ENCODE peak calls at places on chromosomes 3 and 15, in seven cellular contexts. K is H1, H is thoracic aorta, D is testis, V is astrocyte, O is tibial artery, B is PC-3. S is an unnamed sample. For H3K4me1, the result is how much of the 10 kb centered on the place peaks cover.

GRCh38 chr3:141412936-141413354 is 44.6 kb downstream of the ZBTB38 start:
- DNase-seq in D (peak), H (peak), K (no peak), V (peak), O (peak), B (no peak), S (peak)

GRCh38 chr3:122668930-122669730 is 11.5 kb upstream of the PARP14 start:
- DNase-seq in D (no peak), H (no peak), O (no peak), V (peak), B (peak), K (no peak), S (no peak)

GRCh38 chr15:78438595-78439285 is 724 bp downstream of the IREB2 start:
- DNase-seq in V (peak), O (no peak), H (no peak), K (no peak), B (no peak), D (peak), S (peak)

GRCh38 chr15:31235298-31236183 is 91.1 kb upstream of the KLF13 start:
- DNase-seq in V (peak), K (no peak), O (peak), D (peak), H (no peak), B (no peak), S (peak)

GRCh38 chr15:69956417-69956816 is 141.3 kb downstream of the TLE3 start:
- DNase-seq in O (no peak), H (no peak), V (no peak), K (no peak), B (no peak), D (no peak), S (no peak)

GRCh38 chr3:151558621-151559020 is 97.8 kb upstream of the IGSF10 start:
- DNase-seq in H (no peak), B (no peak), K (no peak), O (no peak), D (no peak), V (peak), S (no peak)

GRCh38 chr3:128547368-128547987 is 54.5 kb upstream of the GATA2 start:
- DNase-seq in B (no peak), K (no peak), D (no peak), V (peak), O (no peak), H (no peak), S (no peak)

GRCh38 chr15:70242962-70243685 is 145.4 kb upstream of the TLE3 start:
- DNase-seq in O (no peak), D (no peak), B (no peak), V (no peak), K (no peak), H (no peak), S (no peak)

GRCh38 chr3:118505784-118506183 is 528.9 kb downstream of the IGSF11 start:
- DNase-seq in K (no peak), D (no peak), B (no peak), O (no peak), V (peak), H (no peak), S (no peak)

GRCh38 chr3:113436794-113437193 is 4.5 kb downstream of the CFAP44 start:
- DNase-seq in H (no peak), O (no peak), B (peak), K (no peak), D (no peak), V (peak), S (peak)

GRCh38 chr3:124663690-124664089 is 66.6 kb upstream of the UMPS start:
- DNase-seq in O (no peak), V (no peak), K (no peak), B (peak), D (no peak), H (no peak), S (no peak)
- H3K4me1 ChIP-seq in O (under half), V (under half), K (under half), B (under half), D (under half), H (under half), S (under half)

GRCh38 chr15:68230157-68231100 is 901 bp upstream of the CLN6 start:
- DNase-seq in B (peak), V (no peak), O (peak), K (no peak), H (no peak), D (peak), S (peak)
- TF ChIP-seq CTCF in B (no peak), V (no peak), O (no peak), K (no peak), H (no peak), D (no peak), S (no peak)

DNA sequence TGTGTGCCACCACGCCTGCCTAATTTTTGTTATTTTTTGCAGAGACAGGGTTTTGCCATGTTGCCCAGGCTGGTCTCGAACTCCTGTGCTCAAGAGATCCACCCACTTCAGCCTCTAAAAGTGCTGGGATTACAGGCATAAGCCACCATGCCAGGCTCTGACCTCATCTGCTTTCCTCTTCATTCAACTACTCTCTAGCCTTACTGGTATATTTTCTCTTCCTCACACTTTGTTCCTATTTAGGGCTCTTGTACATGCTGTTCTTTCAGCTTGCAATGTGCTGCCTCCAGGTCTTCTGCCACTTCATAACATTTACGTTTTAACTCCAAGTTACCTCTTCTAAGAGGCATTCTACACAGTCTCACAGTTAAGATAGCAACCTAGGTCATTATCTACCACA is 34.9 kb downstream of the PIK3CB start:
- DNase-seq in H (no peak), K (no peak), O (no peak), B (no peak), V (no peak), D (no peak), S (peak)
- H3K4me1 ChIP-seq in H (under half), K (under half), O (under half), B (under half), V (under half), D (under half), S (under half)

DNA sequence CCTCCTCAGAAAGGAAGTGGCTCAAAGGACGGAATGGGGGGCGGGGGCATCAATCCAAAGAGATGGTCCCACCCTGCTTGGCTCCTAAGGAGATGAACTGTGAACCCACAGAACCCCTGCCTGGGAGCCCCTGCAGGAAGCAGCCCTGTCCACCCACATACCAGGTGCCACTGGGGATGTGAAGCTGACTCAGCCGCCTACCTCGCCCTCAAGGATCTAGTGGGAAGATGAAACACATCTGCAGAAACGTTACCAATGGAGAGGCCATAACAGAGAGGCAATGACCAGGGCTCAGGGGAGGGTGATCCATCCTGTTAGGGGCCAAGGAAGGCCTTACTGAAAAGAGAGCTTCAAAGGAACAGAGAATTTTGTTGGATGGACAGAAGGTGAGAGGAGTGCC is 35.1 kb downstream of the EAF1 start:
- DNase-seq in K (no peak), H (no peak), D (no peak), O (no peak), B (no peak), V (no peak), S (no peak)
- TF ChIP-seq CTCF in K (no peak), H (no peak), D (no peak), O (no peak), B (no peak), V (no peak), S (no peak)

DNA sequence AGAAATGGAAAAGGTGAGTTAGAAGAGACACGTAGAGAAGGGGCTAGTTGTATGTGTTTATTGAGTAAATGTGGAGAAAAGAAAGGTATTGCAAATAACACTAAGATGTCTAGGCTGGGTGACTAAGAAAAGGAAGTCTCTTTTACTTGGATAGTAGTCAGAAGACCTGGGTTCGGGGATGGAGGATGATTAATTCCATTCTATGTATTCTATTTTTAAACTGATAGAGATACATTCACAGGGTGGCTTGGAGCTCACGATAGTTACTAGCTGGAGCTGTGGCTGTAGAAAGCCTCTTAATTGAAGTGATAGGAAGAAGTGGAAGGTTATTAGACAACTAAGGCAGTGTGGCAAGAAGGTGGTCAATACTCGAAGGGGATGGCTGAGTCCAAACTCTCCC is 65.9 kb upstream of the TNIK start:
- DNase-seq in B (peak), H (no peak), K (no peak), D (no peak), V (peak), O (no peak), S (no peak)
- H3K4me1 ChIP-seq in B (under half), H (under half), K (under half), D (under half), V (under half), O (under half), S (under half)

S was measured in thyroid gland.